ENCODE peak calls at places on chromosomes 2 and 18, in seven cellular contexts. One of them, this sample, is unnamed. For H3K36me3, the result is how much of the 10 kb centered on the place peaks cover.

GRCh38 chr2:156464106-156464505 is 27.9 kb downstream of the GPD2 start:
- DNase-seq in GM23338: no peak
- DNase-seq in HCT116: no peak
- DNase-seq in suprapubic skin: no peak
- DNase-seq in H1: no peak
- DNase-seq in K562: no peak
- DNase-seq in breast epithelium: no peak
- DNase-seq in this sample: no peak

GRCh38 chr2:167411367-167411766 is 523.1 kb downstream of the XIRP2 start:
- DNase-seq in GM23338: no peak
- DNase-seq in HCT116: no peak
- DNase-seq in suprapubic skin: no peak
- DNase-seq in H1: no peak
- DNase-seq in K562: no peak
- DNase-seq in breast epithelium: no peak
- DNase-seq in this sample: no peak

GRCh38 chr18:11309172-11309571 is 159.8 kb upstream of the PIEZO2 start:
- DNase-seq in GM23338: peak
- DNase-seq in HCT116: peak
- DNase-seq in suprapubic skin: no peak
- DNase-seq in H1: no peak
- DNase-seq in K562: peak
- DNase-seq in breast epithelium: no peak
- DNase-seq in this sample: no peak

GRCh38 chr2:234996467-234997270 is 44.9 kb downstream of the SH3BP4 start:
- DNase-seq in GM23338: peak
- DNase-seq in HCT116: no peak
- DNase-seq in suprapubic skin: no peak
- DNase-seq in H1: peak
- DNase-seq in K562: no peak
- DNase-seq in breast epithelium: no peak
- DNase-seq in this sample: no peak

GRCh38 chr2:27123302-27124150 is at the start of gene ABHD1:
- DNase-seq in GM23338: peak
- DNase-seq in HCT116: no peak
- DNase-seq in suprapubic skin: peak
- DNase-seq in H1: no peak
- DNase-seq in K562: peak
- DNase-seq in breast epithelium: no peak
- DNase-seq in this sample: no peak

GRCh38 chr2:85326946-85327756 is 638 bp downstream of the TGOLN2 start:
- DNase-seq in GM23338: peak
- DNase-seq in HCT116: no peak
- DNase-seq in suprapubic skin: peak
- DNase-seq in H1: no peak
- DNase-seq in K562: peak
- DNase-seq in breast epithelium: no peak
- DNase-seq in this sample: no peak

GRCh38 chr2:74945783-74946165 is 12.7 kb upstream of the POLE4 start:
- DNase-seq in GM23338: no peak
- DNase-seq in HCT116: no peak
- DNase-seq in suprapubic skin: no peak
- DNase-seq in H1: no peak
- DNase-seq in K562: no peak
- DNase-seq in breast epithelium: no peak
- DNase-seq in this sample: no peak

GRCh38 chr18:7139409-7139808 is 21.8 kb upstream of the LAMA1 start:
- DNase-seq in GM23338: no peak
- DNase-seq in HCT116: no peak
- DNase-seq in suprapubic skin: no peak
- DNase-seq in H1: no peak
- DNase-seq in K562: no peak
- DNase-seq in breast epithelium: no peak
- DNase-seq in this sample: no peak

GRCh38 chr18:62937065-62937464 is 221.7 kb downstream of the PHLPP1 start:
- DNase-seq in GM23338: no peak
- DNase-seq in HCT116: no peak
- DNase-seq in suprapubic skin: no peak
- DNase-seq in H1: no peak
- DNase-seq in K562: no peak
- DNase-seq in breast epithelium: no peak
- DNase-seq in this sample: no peak

GRCh38 chr18:4751523-4751922 is 296.4 kb upstream of the DLGAP1 start:
- DNase-seq in GM23338: no peak
- DNase-seq in HCT116: no peak
- DNase-seq in suprapubic skin: no peak
- DNase-seq in H1: no peak
- DNase-seq in K562: no peak
- DNase-seq in breast epithelium: no peak
- DNase-seq in this sample: no peak

GRCh38 chr2:219870023-219870422 is 242.6 kb downstream of the SLC4A3 start:
- DNase-seq in GM23338: no peak
- DNase-seq in HCT116: no peak
- DNase-seq in suprapubic skin: no peak
- DNase-seq in H1: no peak
- DNase-seq in K562: no peak
- DNase-seq in breast epithelium: no peak
- DNase-seq in this sample: no peak
- H3K4me3 ChIP-seq in GM23338: no peak
- H3K4me3 ChIP-seq in HCT116: no peak
- H3K4me3 ChIP-seq in suprapubic skin: no peak
- H3K4me3 ChIP-seq in H1: no peak
- H3K4me3 ChIP-seq in K562: no peak
- H3K4me3 ChIP-seq in breast epithelium: no peak
- H3K4me3 ChIP-seq in this sample: no peak

DNA sequence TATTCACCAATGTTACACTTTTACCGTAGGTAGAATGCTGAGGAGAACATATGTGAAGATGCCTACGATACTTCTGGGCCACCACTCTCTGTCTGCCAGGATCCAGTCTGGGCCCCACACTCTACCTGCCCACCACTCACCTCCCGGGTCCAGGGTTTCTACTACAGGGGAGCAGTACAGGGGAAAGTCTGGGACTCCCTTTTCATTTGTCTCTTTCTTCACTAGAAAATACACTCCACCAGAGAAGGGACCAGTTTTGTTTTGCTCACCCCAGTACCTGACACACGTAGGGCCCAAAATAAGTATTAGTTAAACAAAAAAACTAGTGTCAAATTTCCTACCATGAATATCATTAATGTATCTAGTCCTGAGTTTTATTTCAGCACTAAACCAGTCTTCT is 21.1 kb downstream of the KANSL3 start:
- DNase-seq in GM23338: no peak
- DNase-seq in HCT116: no peak
- DNase-seq in suprapubic skin: no peak
- DNase-seq in H1: no peak
- DNase-seq in K562: no peak
- DNase-seq in breast epithelium: no peak
- DNase-seq in this sample: no peak
- H3K36me3 ChIP-seq in GM23338: under half
- H3K36me3 ChIP-seq in HCT116: under half
- H3K36me3 ChIP-seq in suprapubic skin: under half
- H3K36me3 ChIP-seq in H1: under half
- H3K36me3 ChIP-seq in K562: half or more
- H3K36me3 ChIP-seq in breast epithelium: under half
- H3K36me3 ChIP-seq in this sample: under half

DNA sequence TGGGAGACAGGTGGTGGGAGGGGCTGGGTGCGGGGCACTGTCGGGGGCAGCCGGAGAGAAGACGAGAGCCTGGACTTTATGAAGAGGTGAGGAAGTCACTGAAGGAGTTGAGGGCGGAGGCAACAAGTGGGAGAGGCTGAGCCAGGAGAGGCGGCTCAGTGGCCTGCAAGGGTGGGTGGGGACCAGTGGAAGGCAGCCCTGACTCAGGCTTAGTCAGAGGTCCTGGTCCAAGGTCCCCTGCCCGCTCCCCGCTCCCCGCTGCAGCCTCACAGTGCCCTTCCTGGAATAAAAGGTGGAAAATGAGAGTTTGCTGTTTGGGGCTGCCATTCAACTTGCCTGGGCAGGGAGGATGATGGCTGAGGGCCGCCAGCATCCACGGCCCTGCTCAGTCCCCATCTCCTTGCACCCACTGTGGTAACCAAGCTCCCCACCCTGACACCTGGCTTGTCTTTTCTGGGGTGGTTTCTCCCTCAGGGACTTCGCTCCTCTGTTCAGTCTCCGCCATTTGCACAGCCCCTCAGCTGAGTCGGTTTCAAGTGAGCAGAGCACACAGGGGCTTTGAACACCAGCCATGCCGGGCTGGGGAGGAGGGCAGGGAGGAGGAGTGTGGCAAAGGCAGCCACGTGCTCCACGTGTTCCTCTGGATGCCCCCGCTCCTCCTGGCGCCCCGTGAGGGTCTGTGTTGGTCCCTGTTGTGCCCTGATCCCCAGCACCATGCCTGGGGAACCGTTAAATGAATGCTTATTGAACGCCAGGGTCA is 13.7 kb upstream of the RALB start:
- DNase-seq in GM23338: no peak
- DNase-seq in HCT116: peak
- DNase-seq in suprapubic skin: no peak
- DNase-seq in H1: no peak
- DNase-seq in K562: peak
- DNase-seq in breast epithelium: peak
- DNase-seq in this sample: no peak
- TF ChIP-seq POLR2AphosphoS5 in GM23338: no peak
- TF ChIP-seq POLR2AphosphoS5 in HCT116: peak
- TF ChIP-seq POLR2AphosphoS5 in suprapubic skin: no peak
- TF ChIP-seq POLR2AphosphoS5 in H1: no peak
- TF ChIP-seq POLR2AphosphoS5 in K562: no peak
- TF ChIP-seq POLR2AphosphoS5 in breast epithelium: no peak
- TF ChIP-seq POLR2AphosphoS5 in this sample: no peak

GRCh38 chr18:5970032-5970431 is 74.7 kb upstream of the TMEM200C start:
- DNase-seq in GM23338: peak
- DNase-seq in HCT116: no peak
- DNase-seq in suprapubic skin: no peak
- DNase-seq in H1: no peak
- DNase-seq in K562: no peak
- DNase-seq in breast epithelium: no peak
- DNase-seq in this sample: no peak
- H3K4me3 ChIP-seq in GM23338: peak
- H3K4me3 ChIP-seq in HCT116: no peak
- H3K4me3 ChIP-seq in suprapubic skin: no peak
- H3K4me3 ChIP-seq in H1: no peak
- H3K4me3 ChIP-seq in K562: no peak
- H3K4me3 ChIP-seq in breast epithelium: no peak
- H3K4me3 ChIP-seq in this sample: no peak

GRCh38 chr2:216501854-216502253 is 3.2 kb downstream of the RPL37A start:
- DNase-seq in GM23338: no peak
- DNase-seq in HCT116: no peak
- DNase-seq in suprapubic skin: no peak
- DNase-seq in H1: no peak
- DNase-seq in K562: no peak
- DNase-seq in breast epithelium: no peak
- DNase-seq in this sample: no peak
- H3K36me3 ChIP-seq in GM23338: half or more
- H3K36me3 ChIP-seq in HCT116: half or more
- H3K36me3 ChIP-seq in suprapubic skin: half or more
- H3K36me3 ChIP-seq in H1: half or more
- H3K36me3 ChIP-seq in K562: half or more
- H3K36me3 ChIP-seq in breast epithelium: under half
- H3K36me3 ChIP-seq in this sample: under half

GRCh38 chr2:63796796-63797195 is 44.9 kb upstream of the UGP2 start:
- DNase-seq in GM23338: no peak
- DNase-seq in HCT116: no peak
- DNase-seq in suprapubic skin: no peak
- DNase-seq in H1: no peak
- DNase-seq in K562: no peak
- DNase-seq in breast epithelium: no peak
- DNase-seq in this sample: no peak
- TF ChIP-seq POLR2AphosphoS5 in GM23338: no peak
- TF ChIP-seq POLR2AphosphoS5 in HCT116: no peak
- TF ChIP-seq POLR2AphosphoS5 in suprapubic skin: no peak
- TF ChIP-seq POLR2AphosphoS5 in H1: no peak
- TF ChIP-seq POLR2AphosphoS5 in K562: no peak
- TF ChIP-seq POLR2AphosphoS5 in breast epithelium: no peak
- TF ChIP-seq POLR2AphosphoS5 in this sample: no peak

DNA sequence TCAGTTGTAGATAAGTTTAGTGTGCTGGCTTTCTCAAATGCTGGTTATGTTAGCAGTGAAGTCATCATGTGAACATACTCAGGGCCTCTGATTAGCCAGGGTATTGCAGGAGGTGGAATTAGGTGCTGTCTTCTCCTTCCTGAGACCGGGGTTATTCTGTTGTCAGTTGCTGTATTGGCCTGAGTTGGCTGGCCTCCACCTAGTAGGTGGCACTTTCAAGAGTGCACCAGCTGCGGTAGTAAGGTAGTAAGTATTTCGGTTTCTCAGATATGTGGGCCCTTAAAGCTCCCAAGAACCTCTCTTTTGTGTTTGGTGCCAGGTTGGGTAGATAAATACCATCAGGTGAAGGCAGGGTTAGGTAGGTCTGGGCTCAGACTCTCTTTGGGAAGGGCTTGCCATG is 1430.5 kb upstream of the CELF4 start:
- DNase-seq in GM23338: no peak
- DNase-seq in HCT116: no peak
- DNase-seq in suprapubic skin: no peak
- DNase-seq in H1: no peak
- DNase-seq in K562: no peak
- DNase-seq in breast epithelium: no peak
- DNase-seq in this sample: no peak
- H3K4me3 ChIP-seq in GM23338: no peak
- H3K4me3 ChIP-seq in HCT116: no peak
- H3K4me3 ChIP-seq in suprapubic skin: no peak
- H3K4me3 ChIP-seq in H1: no peak
- H3K4me3 ChIP-seq in K562: no peak
- H3K4me3 ChIP-seq in breast epithelium: no peak
- H3K4me3 ChIP-seq in this sample: no peak

This sample was measured in Panc1.